ENCODE peak calls at places on chromosomes 3 and 15, in four cellular contexts. A, J, N and Z are unnamed samples.

GRCh38 chr15:41695750-41696436 is 35.7 kb downstream of the MGA start:
- DNase-seq in N (no peak), A (peak), J (peak), Z (peak)

GRCh38 chr3:49916686-49917085 is 12.9 kb downstream of the MON1A start:
- DNase-seq in J (peak), N (no peak), A (no peak), Z (no peak)

GRCh38 chr3:163811996-163812395 is 1266.3 kb downstream of the SI start:
- DNase-seq in N (no peak), J (no peak), A (no peak), Z (no peak)

GRCh38 chr3:161682715-161683114 is 186.1 kb downstream of the OTOL1 start:
- DNase-seq in A (no peak), J (peak), N (no peak), Z (no peak)

GRCh38 chr3:119600732-119601131 is 3.0 kb downstream of the PLA1A start:
- DNase-seq in N (no peak), A (peak), J (no peak), Z (no peak)

GRCh38 chr3:53812434-53812833 is 33.8 kb downstream of the CHDH start:
- DNase-seq in J (no peak), N (no peak), A (no peak), Z (no peak)

GRCh38 chr3:187131981-187132380 is 7.3 kb downstream of the RPL39L start:
- DNase-seq in J (no peak), A (no peak), N (no peak), Z (no peak)

GRCh38 chr15:37112171-37112570 is 11.8 kb upstream of the MEIS2 start:
- DNase-seq in N (no peak), J (peak), A (no peak), Z (no peak)

GRCh38 chr3:31364711-31365110 is 168.0 kb upstream of the STT3B start:
- DNase-seq in A (no peak), J (peak), N (no peak), Z (no peak)

GRCh38 chr3:140630366-140630765 is 47.5 kb upstream of the TRIM42 start:
- DNase-seq in J (peak), N (no peak), A (no peak), Z (no peak)

GRCh38 chr3:125528920-125529319 is 8.9 kb upstream of the SNX4 start:
- DNase-seq in J (no peak), N (no peak), A (no peak), Z (no peak)

GRCh38 chr3:160473978-160474377 is 24.4 kb upstream of the TRIM59 start:
- DNase-seq in N (no peak), J (peak), A (no peak), Z (no peak)

GRCh38 chr3:141796436-141797166 is 33.4 kb downstream of the GRK7 start:
- DNase-seq in N (peak), J (peak), A (peak), Z (peak)

GRCh38 chr3:162670181-162670580 is 1173.6 kb downstream of the OTOL1 start:
- DNase-seq in N (no peak), J (no peak), A (no peak), Z (no peak)

GRCh38 chr3:162302983-162303624 is 806.5 kb downstream of the OTOL1 start:
- DNase-seq in J (peak), A (no peak), N (no peak), Z (no peak)

DNA sequence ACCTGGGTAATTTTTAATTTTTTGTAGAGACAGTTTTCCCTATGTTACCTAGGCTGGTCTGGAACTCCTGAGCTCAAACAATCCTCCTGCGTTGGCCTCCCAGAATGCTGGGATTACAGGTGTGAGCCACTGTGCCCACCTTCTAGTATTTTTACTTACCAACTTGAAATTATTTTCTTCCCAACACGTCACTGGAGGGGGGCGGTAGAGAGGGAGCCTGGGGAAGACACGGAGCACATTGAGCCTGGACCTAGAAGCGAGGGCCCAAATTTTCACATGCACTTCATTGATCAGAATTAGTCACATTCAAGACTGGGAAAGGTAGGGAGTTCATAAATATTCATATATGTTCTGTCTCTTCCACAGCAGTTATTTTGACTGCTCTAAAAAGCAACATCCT is 98.5 kb downstream of the STRIT1 start:
- DNase-seq in J (no peak), A (no peak), N (no peak), Z (no peak)
- TF ChIP-seq CTCF in J (no peak), A (no peak), N (no peak), Z (no peak)

GRCh38 chr3:156674911-156675743 is 737 bp downstream of the TIPARP start:
- DNase-seq in A (peak), N (peak), J (peak), Z (peak)
- TF ChIP-seq CTCF in A (peak), N (no peak), J (no peak), Z (peak)

GRCh38 chr3:127369356-127369935 is 81.6 kb upstream of the PRR20G start:
- DNase-seq in J (no peak), N (no peak), A (no peak), Z (no peak)

GRCh38 chr3:127366383-127366782 is 78.5 kb upstream of the PRR20G start:
- DNase-seq in A (no peak), N (no peak), J (no peak), Z (no peak)

GRCh38 chr3:127365383-127365782 is 77.5 kb upstream of the PRR20G start:
- DNase-seq in A (no peak), J (no peak), N (no peak), Z (no peak)

GRCh38 chr3:127368186-127369032 is 80.6 kb upstream of the PRR20G start:
- DNase-seq in J (no peak), N (no peak), A (no peak), Z (no peak)

GRCh38 chr3:127367593-127367992 is 79.7 kb upstream of the PRR20G start:
- DNase-seq in A (no peak), N (no peak), J (no peak), Z (no peak)
- TF ChIP-seq CTCF in A (no peak), N (no peak), J (no peak), Z (no peak)

DNA sequence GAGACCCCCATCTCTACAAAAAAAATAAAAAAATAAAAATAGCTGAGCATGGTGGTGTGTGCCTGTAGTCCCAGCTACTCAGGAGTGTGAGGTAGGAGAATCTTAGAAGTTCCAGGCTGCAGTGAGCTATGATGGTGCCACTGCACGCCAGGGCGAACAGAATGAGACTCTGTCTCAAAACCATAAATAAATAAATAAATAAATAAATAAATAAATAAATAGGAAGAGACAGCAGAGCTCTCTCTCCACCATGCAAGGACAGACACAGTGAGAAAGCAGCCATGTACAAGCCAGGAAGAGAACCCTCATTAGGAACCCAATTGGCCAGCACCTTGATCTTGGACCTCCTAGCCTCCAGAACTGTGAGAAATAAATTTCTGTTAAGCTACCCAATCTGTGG is 5.4 kb upstream of the C15orf61 start:
- DNase-seq in N (no peak), J (no peak), A (no peak), Z (no peak)
- TF ChIP-seq CTCF in N (no peak), J (no peak), A (no peak), Z (no peak)